ENCODE peak calls at places on chromosomes 5 and 9, in six cellular contexts. S is neural crest cell, Q is mesenchymal stem cell, H is NCI-H2107, F is ecto neural progenitor cell, M is HTR-8/SVneo. V is an unnamed sample.

GRCh38 chr5:91133183-91133582 is 249.9 kb downstream of the ARRDC3 start:
- DNase-seq in F (no peak), M (no peak), S (no peak), Q (no peak), H (no peak), V (no peak)

GRCh38 chr9:93500571-93501298 is 47.4 kb upstream of the FAM120AOS start:
- DNase-seq in M (no peak), S (no peak), F (no peak), Q (no peak), H (no peak), V (no peak)

GRCh38 chr9:124814178-124814535 is 37.2 kb downstream of the OLFML2A start:
- DNase-seq in F (no peak), H (no peak), M (no peak), Q (no peak), S (no peak), V (no peak)

GRCh38 chr9:114006931-114007691 is 71.0 kb downstream of the AMBP start:
- DNase-seq in F (peak), S (no peak), M (no peak), H (no peak), Q (no peak), V (no peak)

GRCh38 chr5:117333011-117333410 is 758.4 kb upstream of the SEMA6A start:
- DNase-seq in H (no peak), S (no peak), Q (no peak), M (no peak), F (no peak), V (no peak)

GRCh38 chr9:76617510-76618194 is 146.6 kb upstream of the PCA3 start:
- DNase-seq in M (no peak), S (no peak), H (no peak), F (no peak), Q (no peak), V (no peak)

GRCh38 chr9:94800424-94801117 is 74.1 kb downstream of the AOPEP start:
- DNase-seq in H (no peak), M (no peak), Q (no peak), F (no peak), S (no peak), V (no peak)

GRCh38 chr9:102054811-102055210 is 316.4 kb upstream of the GRIN3A start:
- DNase-seq in S (no peak), F (no peak), H (no peak), Q (no peak), M (no peak), V (no peak)

GRCh38 chr5:104096451-104096850 is 533.9 kb upstream of the NUDT12 start:
- DNase-seq in F (no peak), S (no peak), M (no peak), H (no peak), Q (no peak), V (no peak)

GRCh38 chr5:1502046-1502736 is 21.6 kb downstream of the LPCAT1 start:
- DNase-seq in F (no peak), S (no peak), H (no peak), M (no peak), Q (no peak), V (no peak)